ENCODE peak calls at places on chromosomes 11 and 22, in five cellular contexts. One of them, this sample, is unnamed.

GRCh38 chr11:118200497-118200896 is 24.1 kb upstream of the SCN2B start:
- DNase-seq in A172: no peak
- DNase-seq in activated T-cell treated with anti-CD3 and anti-CD28 coated beads for 24 hours: no peak
- DNase-seq in GM10248: no peak
- DNase-seq in dermis blood vessel endothelial cell: no peak
- DNase-seq in this sample: no peak

GRCh38 chr11:62195945-62196344 is 5.9 kb downstream of the SCGB1D1 start:
- DNase-seq in A172: no peak
- DNase-seq in activated T-cell treated with anti-CD3 and anti-CD28 coated beads for 24 hours: no peak
- DNase-seq in GM10248: no peak
- DNase-seq in dermis blood vessel endothelial cell: no peak
- DNase-seq in this sample: no peak

GRCh38 chr11:132901638-132902610 is 630.4 kb downstream of the OPCML start:
- DNase-seq in A172: no peak
- DNase-seq in activated T-cell treated with anti-CD3 and anti-CD28 coated beads for 24 hours: no peak
- DNase-seq in GM10248: no peak
- DNase-seq in dermis blood vessel endothelial cell: no peak
- DNase-seq in this sample: no peak

GRCh38 chr11:68120212-68121066 is 749 bp downstream of the CHKA start:
- DNase-seq in A172: peak; percentile 11
- DNase-seq in activated T-cell treated with anti-CD3 and anti-CD28 coated beads for 24 hours: peak; percentile 7
- DNase-seq in GM10248: peak; percentile 57
- DNase-seq in dermis blood vessel endothelial cell: peak; percentile 55
- DNase-seq in this sample: peak; percentile 15

GRCh38 chr11:58334708-58335107 is 24.2 kb downstream of the OR5B17 start:
- DNase-seq in A172: peak; percentile 13
- DNase-seq in activated T-cell treated with anti-CD3 and anti-CD28 coated beads for 24 hours: no peak
- DNase-seq in GM10248: no peak
- DNase-seq in dermis blood vessel endothelial cell: peak; percentile 85
- DNase-seq in this sample: peak; percentile 75

GRCh38 chr22:44449061-44449682 is 48.9 kb downstream of the RTL6 start:
- DNase-seq in A172: peak; percentile 75
- DNase-seq in activated T-cell treated with anti-CD3 and anti-CD28 coated beads for 24 hours: no peak
- DNase-seq in GM10248: no peak
- DNase-seq in dermis blood vessel endothelial cell: peak; percentile 22
- DNase-seq in this sample: peak; percentile 19

GRCh38 chr11:9755561-9755960 is 91.7 kb downstream of the SWAP70 start:
- DNase-seq in A172: peak; percentile 43
- DNase-seq in activated T-cell treated with anti-CD3 and anti-CD28 coated beads for 24 hours: no peak
- DNase-seq in GM10248: no peak
- DNase-seq in dermis blood vessel endothelial cell: peak; percentile 76
- DNase-seq in this sample: no peak

GRCh38 chr22:40451230-40451629 is 80.8 kb downstream of the SGSM3 start:
- DNase-seq in A172: no peak
- DNase-seq in activated T-cell treated with anti-CD3 and anti-CD28 coated beads for 24 hours: no peak
- DNase-seq in GM10248: no peak
- DNase-seq in dermis blood vessel endothelial cell: no peak
- DNase-seq in this sample: no peak

GRCh38 chr22:17820879-17821439 is 46.7 kb upstream of the BID start:
- DNase-seq in A172: no peak
- DNase-seq in activated T-cell treated with anti-CD3 and anti-CD28 coated beads for 24 hours: no peak
- DNase-seq in GM10248: no peak
- DNase-seq in dermis blood vessel endothelial cell: no peak
- DNase-seq in this sample: no peak

GRCh38 chr11:96199563-96200025 is 143.4 kb downstream of the MAML2 start:
- DNase-seq in A172: peak; percentile 11
- DNase-seq in activated T-cell treated with anti-CD3 and anti-CD28 coated beads for 24 hours: no peak
- DNase-seq in GM10248: no peak
- DNase-seq in dermis blood vessel endothelial cell: peak; percentile 94
- DNase-seq in this sample: no peak

GRCh38 chr11:104402812-104403521 is 239.0 kb upstream of the PDGFD start:
- DNase-seq in A172: no peak
- DNase-seq in activated T-cell treated with anti-CD3 and anti-CD28 coated beads for 24 hours: no peak
- DNase-seq in GM10248: no peak
- DNase-seq in dermis blood vessel endothelial cell: no peak
- DNase-seq in this sample: no peak

GRCh38 chr22:49211176-49211575 is 616.5 kb downstream of the BRD1 start:
- DNase-seq in A172: no peak
- DNase-seq in activated T-cell treated with anti-CD3 and anti-CD28 coated beads for 24 hours: no peak
- DNase-seq in GM10248: no peak
- DNase-seq in dermis blood vessel endothelial cell: no peak
- DNase-seq in this sample: no peak

GRCh38 chr11:96155627-96156378 is 187.2 kb downstream of the MAML2 start:
- DNase-seq in A172: peak; percentile 85
- DNase-seq in activated T-cell treated with anti-CD3 and anti-CD28 coated beads for 24 hours: peak; percentile 53
- DNase-seq in GM10248: peak; percentile 55
- DNase-seq in dermis blood vessel endothelial cell: peak; percentile 93
- DNase-seq in this sample: peak; percentile 73

GRCh38 chr11:1205987-1206331 is 16.9 kb upstream of the MUC5B start:
- DNase-seq in A172: no peak
- DNase-seq in activated T-cell treated with anti-CD3 and anti-CD28 coated beads for 24 hours: no peak
- DNase-seq in GM10248: no peak
- DNase-seq in dermis blood vessel endothelial cell: no peak
- DNase-seq in this sample: no peak

GRCh38 chr22:41367680-41368542 is 13.8 kb upstream of the TEF start:
- DNase-seq in A172: no peak
- DNase-seq in activated T-cell treated with anti-CD3 and anti-CD28 coated beads for 24 hours: no peak
- DNase-seq in GM10248: no peak
- DNase-seq in dermis blood vessel endothelial cell: no peak
- DNase-seq in this sample: no peak

GRCh38 chr11:72012897-72013721 is 14.4 kb downstream of the IL18BP start:
- DNase-seq in A172: peak; percentile 91
- DNase-seq in activated T-cell treated with anti-CD3 and anti-CD28 coated beads for 24 hours: no peak
- DNase-seq in GM10248: no peak
- DNase-seq in dermis blood vessel endothelial cell: no peak
- DNase-seq in this sample: peak; percentile 37

GRCh38 chr11:113796663-113797259 is 17.2 kb downstream of the CLDN25 start:
- DNase-seq in A172: peak; percentile 54
- DNase-seq in activated T-cell treated with anti-CD3 and anti-CD28 coated beads for 24 hours: no peak
- DNase-seq in GM10248: peak; percentile 55
- DNase-seq in dermis blood vessel endothelial cell: peak; percentile 67
- DNase-seq in this sample: peak; percentile 53